ENCODE peak calls at places on chromosome 4, in four cellular contexts. One of them, this sample, is unnamed.
A peak's percentile ranks its signal among the peaks of the same experiment; 100 is the strongest.

GRCh38 chr4:143773998-143774898 is 73.8 kb upstream of the FREM3 start:
- DNase-seq in caudate nucleus: no peak
- DNase-seq in CD8-positive, alpha-beta T cell: peak; percentile 5
- DNase-seq in GM23248: peak; percentile 69
- DNase-seq in this sample: no peak

GRCh38 chr4:33566649-33567048 is 2677.7 kb downstream of the ARAP2 start:
- DNase-seq in caudate nucleus: no peak
- DNase-seq in GM23248: no peak
- DNase-seq in CD8-positive, alpha-beta T cell: no peak
- DNase-seq in this sample: no peak

GRCh38 chr4:123350191-123350544 is 46.4 kb upstream of the SPRY1 start:
- DNase-seq in GM23248: no peak
- DNase-seq in caudate nucleus: no peak
- DNase-seq in CD8-positive, alpha-beta T cell: no peak
- DNase-seq in this sample: peak; percentile 1

GRCh38 chr4:55256787-55257186 is 89.3 kb upstream of the SRD5A3 start:
- DNase-seq in GM23248: no peak
- DNase-seq in caudate nucleus: no peak
- DNase-seq in CD8-positive, alpha-beta T cell: no peak
- DNase-seq in this sample: no peak

GRCh38 chr4:88320174-88320779 is 35.9 kb upstream of the PPM1K start:
- DNase-seq in CD8-positive, alpha-beta T cell: no peak
- DNase-seq in caudate nucleus: no peak
- DNase-seq in GM23248: no peak
- DNase-seq in this sample: no peak

GRCh38 chr4:48360285-48360965 is 19.1 kb downstream of the SLAIN2 start:
- DNase-seq in caudate nucleus: no peak
- DNase-seq in CD8-positive, alpha-beta T cell: no peak
- DNase-seq in GM23248: peak; percentile 90
- DNase-seq in this sample: no peak

GRCh38 chr4:186404562-186405134 is 138.7 kb downstream of the F11 start:
- DNase-seq in caudate nucleus: no peak
- DNase-seq in CD8-positive, alpha-beta T cell: no peak
- DNase-seq in GM23248: no peak
- DNase-seq in this sample: no peak

GRCh38 chr4:99856166-99856565 is 38.1 kb downstream of the LAMTOR3 start:
- DNase-seq in caudate nucleus: no peak
- DNase-seq in GM23248: peak; percentile 73
- DNase-seq in CD8-positive, alpha-beta T cell: no peak
- DNase-seq in this sample: no peak

GRCh38 chr4:117474987-117475386 is 389.6 kb upstream of the TRAM1L1 start:
- DNase-seq in CD8-positive, alpha-beta T cell: no peak
- DNase-seq in caudate nucleus: no peak
- DNase-seq in GM23248: no peak
- DNase-seq in this sample: no peak

GRCh38 chr4:153154010-153154975 is 50.0 kb upstream of the TRIM2 start:
- DNase-seq in GM23248: peak; percentile 60
- DNase-seq in caudate nucleus: no peak
- DNase-seq in CD8-positive, alpha-beta T cell: no peak
- DNase-seq in this sample: no peak

GRCh38 chr4:85475631-85476233 is 782 bp downstream of the ARHGAP24 start:
- DNase-seq in caudate nucleus: no peak
- DNase-seq in GM23248: peak; percentile 48
- DNase-seq in CD8-positive, alpha-beta T cell: no peak
- DNase-seq in this sample: no peak

GRCh38 chr4:135601351-135601750 is 1399.8 kb upstream of the PABPC4L start:
- DNase-seq in GM23248: no peak
- DNase-seq in caudate nucleus: no peak
- DNase-seq in CD8-positive, alpha-beta T cell: no peak
- DNase-seq in this sample: no peak

DNA sequence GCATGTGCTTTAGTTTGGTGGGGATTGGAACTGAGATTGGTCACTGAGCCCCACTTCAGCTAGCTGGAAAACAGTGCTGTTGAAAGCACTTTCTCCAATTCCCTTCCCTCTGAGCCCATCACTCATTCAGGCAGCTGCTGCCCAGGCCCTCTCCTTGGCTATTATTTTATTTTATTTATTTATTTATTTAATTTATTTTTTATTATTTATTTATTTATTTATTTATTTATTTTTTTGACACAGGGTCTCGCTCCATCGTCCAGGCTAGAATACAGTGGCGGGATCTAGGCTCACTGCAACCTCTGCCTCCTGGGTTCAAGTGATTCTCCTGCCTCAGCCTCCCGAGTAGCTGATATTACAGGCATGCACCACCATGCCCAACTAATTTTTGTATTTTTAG is 51.8 kb upstream of the RBPJ start:
- DNase-seq in caudate nucleus: no peak
- DNase-seq in GM23248: no peak
- DNase-seq in CD8-positive, alpha-beta T cell: no peak
- DNase-seq in this sample: no peak
- H3K27ac ChIP-seq in caudate nucleus: no peak overlapping the region
- H3K27ac ChIP-seq in GM23248: no peak overlapping the region
- H3K27ac ChIP-seq in CD8-positive, alpha-beta T cell: no peak overlapping the region
- H3K27ac ChIP-seq in this sample: no peak overlapping the region

GRCh38 chr4:44522761-44523445 is 74.3 kb upstream of the KCTD8 start:
- DNase-seq in GM23248: no peak
- DNase-seq in CD8-positive, alpha-beta T cell: no peak
- DNase-seq in caudate nucleus: no peak
- DNase-seq in this sample: no peak
- H3K27ac ChIP-seq in GM23248: no peak overlapping the region
- H3K27ac ChIP-seq in CD8-positive, alpha-beta T cell: no peak overlapping the region
- H3K27ac ChIP-seq in caudate nucleus: no peak overlapping the region
- H3K27ac ChIP-seq in this sample: no peak overlapping the region

GRCh38 chr4:3481783-3482397 is 18.8 kb downstream of the DOK7 start:
- DNase-seq in caudate nucleus: no peak
- DNase-seq in CD8-positive, alpha-beta T cell: no peak
- DNase-seq in GM23248: no peak
- DNase-seq in this sample: no peak
- H3K27ac ChIP-seq in caudate nucleus: no peak overlapping the region
- H3K27ac ChIP-seq in CD8-positive, alpha-beta T cell: no peak overlapping the region
- H3K27ac ChIP-seq in GM23248: no peak overlapping the region
- H3K27ac ChIP-seq in this sample: no peak overlapping the region

GRCh38 chr4:22190855-22191254 is 242.3 kb upstream of the KCNIP4 start:
- DNase-seq in GM23248: peak; percentile 83
- DNase-seq in CD8-positive, alpha-beta T cell: no peak
- DNase-seq in caudate nucleus: no peak
- DNase-seq in this sample: no peak
- H3K27ac ChIP-seq in GM23248: no peak overlapping the region
- H3K27ac ChIP-seq in CD8-positive, alpha-beta T cell: no peak overlapping the region
- H3K27ac ChIP-seq in caudate nucleus: no peak overlapping the region
- H3K27ac ChIP-seq in this sample: no peak overlapping the region

DNA sequence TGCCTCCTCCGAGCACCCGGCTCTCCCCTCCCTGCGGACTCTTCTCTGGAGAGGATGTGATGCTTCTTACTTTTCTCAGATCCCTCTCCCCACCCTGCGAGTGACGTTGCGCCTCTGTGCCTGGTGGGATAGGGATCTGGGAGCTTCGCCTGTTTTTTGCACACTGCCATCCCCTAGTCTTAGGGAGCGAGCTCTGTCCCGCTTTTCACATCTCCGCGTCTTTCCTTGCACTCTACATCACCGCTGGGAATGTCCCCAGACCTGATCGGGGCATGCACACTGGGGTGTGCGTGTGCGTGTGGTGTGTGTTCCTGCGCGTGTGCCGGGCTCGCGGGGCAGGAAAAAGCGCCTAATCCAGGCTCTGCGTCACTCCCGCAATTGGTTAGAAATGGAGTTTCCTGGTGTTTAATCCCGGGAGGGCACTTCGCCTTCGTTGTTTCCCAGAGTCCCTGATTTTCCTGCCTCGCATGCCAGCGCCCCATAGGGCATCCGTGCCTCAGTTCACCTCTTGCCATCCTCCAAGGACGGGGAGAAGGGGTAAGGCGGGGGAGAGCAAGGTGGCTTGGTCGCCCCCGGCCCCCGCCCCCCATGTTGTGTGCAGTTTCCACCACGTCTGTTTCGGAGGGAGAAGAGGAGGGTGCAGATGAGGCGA is 909 bp upstream of the TBC1D1 start:
- DNase-seq in CD8-positive, alpha-beta T cell: no peak
- DNase-seq in caudate nucleus: no peak
- DNase-seq in GM23248: peak; percentile 13
- DNase-seq in this sample: no peak
- H3K27ac ChIP-seq in CD8-positive, alpha-beta T cell: no peak overlapping the region
- H3K27ac ChIP-seq in caudate nucleus: peak overlapping the region; percentile 79
- H3K27ac ChIP-seq in GM23248: no peak overlapping the region
- H3K27ac ChIP-seq in this sample: peak overlapping the region; percentile 60

GRCh38 chr4:15945516-15945915 is 7.0 kb upstream of the FGFBP1 start:
- DNase-seq in GM23248: no peak
- DNase-seq in CD8-positive, alpha-beta T cell: no peak
- DNase-seq in caudate nucleus: no peak
- DNase-seq in this sample: no peak
- H3K27ac ChIP-seq in GM23248: no peak overlapping the region
- H3K27ac ChIP-seq in CD8-positive, alpha-beta T cell: no peak overlapping the region
- H3K27ac ChIP-seq in caudate nucleus: no peak overlapping the region
- H3K27ac ChIP-seq in this sample: no peak overlapping the region

GRCh38 chr4:40190880-40191815 is 5.7 kb upstream of the RHOH start:
- DNase-seq in GM23248: no peak
- DNase-seq in caudate nucleus: no peak
- DNase-seq in CD8-positive, alpha-beta T cell: no peak
- DNase-seq in this sample: no peak
- H3K27ac ChIP-seq in GM23248: no peak overlapping the region
- H3K27ac ChIP-seq in caudate nucleus: no peak overlapping the region
- H3K27ac ChIP-seq in CD8-positive, alpha-beta T cell: peak overlapping the region; percentile 60
- H3K27ac ChIP-seq in this sample: no peak overlapping the region

GRCh38 chr4:82268050-82268825 is 105.6 kb downstream of the HNRNPD start:
- DNase-seq in caudate nucleus: peak; percentile 27
- DNase-seq in GM23248: peak; percentile 79
- DNase-seq in CD8-positive, alpha-beta T cell: peak; percentile 16
- DNase-seq in this sample: peak; percentile 4
- H3K27ac ChIP-seq in caudate nucleus: no peak overlapping the region
- H3K27ac ChIP-seq in GM23248: no peak overlapping the region
- H3K27ac ChIP-seq in CD8-positive, alpha-beta T cell: no peak overlapping the region
- H3K27ac ChIP-seq in this sample: peak overlapping the region; percentile 1

DNA sequence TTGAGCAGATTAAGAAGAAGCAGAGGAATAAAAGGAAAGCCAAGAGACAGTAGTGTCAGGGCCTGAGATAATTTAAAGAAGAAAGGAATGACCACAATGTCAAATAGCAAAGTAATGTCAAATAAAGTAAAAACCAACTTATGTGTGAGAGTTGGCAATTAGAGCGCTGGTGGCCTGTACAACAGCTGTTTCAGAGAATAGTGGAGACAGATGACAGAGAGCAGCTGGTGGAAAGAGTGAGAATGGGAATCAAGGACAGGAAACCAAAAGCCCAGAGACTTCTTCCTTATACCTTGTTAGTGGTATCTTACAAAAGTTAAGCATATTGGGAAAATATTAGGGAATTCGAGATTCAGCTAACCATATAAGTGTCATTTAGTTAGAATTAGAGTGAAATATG is 525.6 kb downstream of the CENPC start:
- DNase-seq in CD8-positive, alpha-beta T cell: no peak
- DNase-seq in GM23248: no peak
- DNase-seq in caudate nucleus: no peak
- DNase-seq in this sample: no peak
- H3K27ac ChIP-seq in CD8-positive, alpha-beta T cell: no peak overlapping the region
- H3K27ac ChIP-seq in GM23248: no peak overlapping the region
- H3K27ac ChIP-seq in caudate nucleus: no peak overlapping the region
- H3K27ac ChIP-seq in this sample: no peak overlapping the region

GRCh38 chr4:146795721-146796120 is 149.9 kb downstream of the TTC29 start:
- DNase-seq in CD8-positive, alpha-beta T cell: no peak
- DNase-seq in GM23248: no peak
- DNase-seq in caudate nucleus: no peak
- DNase-seq in this sample: no peak
- H3K27ac ChIP-seq in CD8-positive, alpha-beta T cell: no peak overlapping the region
- H3K27ac ChIP-seq in GM23248: no peak overlapping the region
- H3K27ac ChIP-seq in caudate nucleus: no peak overlapping the region
- H3K27ac ChIP-seq in this sample: no peak overlapping the region

This sample was measured in substantia nigra.